ENCODE peak calls at places on chromosomes 16 and 17, in nine cellular contexts. Y is endothelial cell; Z is mesothelial cell of epicardium; M is RWPE1; S is ascending aorta; F is foreskin keratinocyte; J is H9; Q is body of pancreas; H is CD8-positive, alpha-beta T cell. I is an unnamed sample.

GRCh38 chr17:50107790-50108414 is 12.8 kb downstream of the PDK2 start:
- DNase-seq in Y (no peak), Z (no peak), M (peak; percentile 91), S (no peak), F (peak; percentile 87), J (no peak), Q (no peak), H (no peak), I (no peak)

GRCh38 chr16:48164907-48165715 is 9.3 kb upstream of the ABCC12 start:
- DNase-seq in Y (peak; percentile 85), Z (peak; percentile 81), M (peak; percentile 81), S (peak; percentile 84), F (peak; percentile 38), J (peak; percentile 87), Q (peak; percentile 73), H (peak; percentile 68), I (peak; percentile 88)

GRCh38 chr17:7579001-7579838 is at the start of gene CD68:
- DNase-seq in Y (no peak), Z (no peak), M (peak; percentile 90), S (peak; percentile 92), F (peak; percentile 92), J (peak; percentile 89), Q (peak; percentile 73), H (peak; percentile 49), I (peak; percentile 76)

GRCh38 chr17:65121916-65122821 is 15.0 kb upstream of the RGS9 start:
- DNase-seq in Y (no peak), Z (no peak), M (no peak), S (no peak), F (peak; percentile 42), J (no peak), Q (no peak), H (no peak), I (no peak)

GRCh38 chr16:68451656-68452055 is 3.3 kb upstream of the SMPD3 start:
- DNase-seq in Y (no peak), Z (no peak), M (no peak), S (no peak), F (no peak), J (no peak), Q (no peak), H (no peak), I (no peak)

GRCh38 chr17:18186271-18186982 is 2.8 kb downstream of the ALKBH5 start:
- DNase-seq in Y (no peak), Z (no peak), M (no peak), S (no peak), F (no peak), J (no peak), Q (no peak), H (no peak), I (no peak)

GRCh38 chr17:57773557-57773956 is 28.5 kb upstream of the CCDC182 start:
- DNase-seq in Y (no peak), Z (no peak), M (no peak), S (no peak), F (no peak), J (peak; percentile 8), Q (no peak), H (no peak), I (no peak)

GRCh38 chr17:80821546-80821945 is 170.1 kb upstream of the CHMP6 start:
- DNase-seq in Y (no peak), Z (no peak), M (no peak), S (peak; percentile 56), F (no peak), J (no peak), Q (no peak), H (no peak), I (no peak)

GRCh38 chr17:73307130-73307529 is 4.7 kb downstream of the CDC42EP4 start:
- DNase-seq in Y (no peak), Z (no peak), M (no peak), S (no peak), F (no peak), J (peak; percentile 23), Q (peak; percentile 84), H (no peak), I (peak; percentile 61)

GRCh38 chr16:72530434-72530833 is 358.5 kb upstream of the PMFBP1 start:
- DNase-seq in Y (no peak), Z (no peak), M (peak; percentile 26), S (no peak), F (peak; percentile 78), J (no peak), Q (no peak), H (no peak), I (no peak)

GRCh38 chr17:15920758-15921239 is 24.1 kb upstream of the ADORA2B start:
- DNase-seq in Y (no peak), Z (no peak), M (peak; percentile 65), S (no peak), F (peak; percentile 94), J (no peak), Q (no peak), H (no peak), I (peak; percentile 51)

GRCh38 chr17:47239663-47240374 is 13.8 kb upstream of the ITGB3 start:
- DNase-seq in Y (no peak), Z (no peak), M (peak; percentile 84), S (peak; percentile 98), F (peak; percentile 98), J (no peak), Q (peak; percentile 54), H (no peak), I (peak; percentile 89)

DNA sequence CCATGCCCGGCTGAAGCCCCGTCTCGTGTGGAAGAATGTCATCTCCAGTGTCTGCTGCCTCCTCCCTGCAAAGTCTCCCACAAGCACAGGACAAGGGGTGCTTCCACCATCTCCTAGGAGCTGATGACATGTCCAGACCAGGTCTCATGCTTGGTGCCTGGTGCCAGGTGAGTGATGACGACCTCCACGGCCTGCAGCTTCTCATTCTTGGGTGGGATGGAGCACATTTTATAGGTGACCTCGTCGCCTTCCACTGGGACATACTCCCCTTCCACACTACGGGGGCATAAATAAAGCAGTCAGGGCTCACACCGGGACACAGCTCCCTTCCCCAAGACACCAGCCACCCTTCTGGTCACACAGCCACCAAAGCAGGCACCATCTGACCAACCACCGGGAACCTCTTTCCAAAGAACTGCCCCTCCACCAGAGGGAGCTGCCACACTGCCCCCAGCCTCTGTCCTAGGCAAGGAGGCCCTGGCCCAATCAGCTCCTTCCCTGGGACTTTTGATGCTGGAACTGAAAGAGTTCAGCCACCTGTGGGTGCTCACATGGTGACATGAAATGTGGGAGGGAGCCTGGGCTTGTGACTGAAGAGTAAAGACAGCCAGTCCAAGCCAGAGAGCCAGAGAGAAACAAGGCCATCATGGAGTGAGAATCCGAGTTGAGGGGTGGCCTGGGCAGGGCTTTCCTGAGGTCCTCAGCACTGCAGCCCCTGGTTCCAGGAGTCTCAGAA is 13.6 kb downstream of the CARHSP1 start:
- DNase-seq in Y (no peak), Z (no peak), M (no peak), S (no peak), F (no peak), J (no peak), Q (no peak), H (no peak), I (peak; percentile 43)
- TF ChIP-seq CTCF in Y (no peak), Z (no peak), M (no peak), S (no peak), F (peak; percentile 50), J (peak; percentile 56), Q (no peak), H (no peak), I (peak; percentile 52)

DNA sequence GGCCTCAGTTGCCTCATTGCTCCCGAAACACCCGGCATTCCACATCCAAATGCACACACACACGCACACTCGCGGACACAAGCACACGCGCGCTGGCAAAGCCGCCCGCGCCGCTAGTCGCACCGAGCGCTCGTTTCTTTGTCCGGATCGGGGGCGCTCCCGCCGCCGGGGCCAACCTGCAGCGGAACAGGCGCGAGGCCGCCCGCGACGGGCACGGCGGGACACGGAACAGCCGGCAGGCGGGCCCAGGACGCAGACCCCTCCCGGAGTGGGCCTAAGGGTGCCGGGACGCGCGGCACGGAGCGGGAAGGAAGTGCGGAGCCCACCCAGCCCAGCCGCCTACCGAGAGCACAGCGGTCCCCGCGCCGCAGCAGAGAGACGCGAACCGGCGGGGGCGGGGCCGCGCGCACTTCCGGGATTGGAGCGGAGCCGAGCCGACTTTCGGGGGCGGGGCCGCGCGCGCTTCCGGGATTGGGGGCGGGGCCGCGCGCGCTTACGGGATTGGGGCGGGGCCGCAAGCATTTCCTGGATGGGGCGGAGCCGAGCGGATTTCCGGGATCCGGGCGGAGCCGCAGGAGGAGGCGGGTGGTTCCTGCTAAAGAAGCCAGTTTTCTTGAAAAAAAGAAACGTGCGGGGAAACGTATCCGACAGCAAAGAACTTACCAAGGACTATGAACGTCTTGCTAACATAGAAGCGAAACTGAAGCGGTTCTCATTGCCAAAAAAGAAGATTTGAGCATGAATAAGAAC is at the start of gene CYBC1:
- DNase-seq in Y (peak; percentile 97), Z (peak; percentile 96), M (peak; percentile 88), S (peak; percentile 96), F (peak; percentile 67), J (peak; percentile 96), Q (peak; percentile 95), H (peak; percentile 96), I (peak; percentile 94)
- TF ChIP-seq CTCF in Y (no peak), Z (no peak), M (no peak), S (no peak), F (peak; percentile 9), J (no peak), Q (no peak), H (no peak), I (no peak)

DNA sequence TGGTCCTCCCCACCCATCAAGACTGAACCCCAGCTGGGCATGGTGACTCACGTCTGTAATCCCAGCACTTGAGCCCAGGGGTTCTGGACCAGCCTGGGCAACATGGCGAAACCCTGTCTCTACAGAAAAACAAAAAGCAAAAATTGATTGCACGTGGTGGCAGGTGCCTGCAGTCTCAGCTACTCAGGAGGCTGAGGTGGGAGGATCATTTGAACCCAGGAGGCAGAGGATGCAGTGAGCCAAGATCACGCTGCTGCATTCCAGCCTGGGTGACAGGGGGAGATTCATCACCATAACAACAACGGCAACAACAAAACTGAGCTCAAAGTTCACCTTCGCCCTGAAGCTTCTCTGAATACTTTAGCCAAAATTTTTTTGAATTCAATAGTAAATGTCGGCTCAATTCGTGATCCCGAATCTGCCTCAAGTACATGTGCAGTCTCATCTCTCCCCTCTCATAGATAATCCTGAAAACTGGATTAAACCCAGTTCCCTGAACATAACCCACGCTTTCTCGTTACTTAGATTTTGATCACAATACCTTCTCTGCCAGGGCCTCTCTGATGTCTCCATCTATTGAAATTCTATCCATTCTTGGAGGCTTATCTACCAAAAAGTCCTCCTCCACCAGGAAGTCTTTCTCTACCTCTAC is 13.5 kb upstream of the MYH10 start:
- DNase-seq in Y (no peak), Z (no peak), M (no peak), S (no peak), F (no peak), J (peak; percentile 53), Q (no peak), H (no peak), I (no peak)
- TF ChIP-seq CTCF in Y (no peak), Z (no peak), M (no peak), S (no peak), F (no peak), J (no peak), Q (no peak), H (no peak), I (no peak)

DNA sequence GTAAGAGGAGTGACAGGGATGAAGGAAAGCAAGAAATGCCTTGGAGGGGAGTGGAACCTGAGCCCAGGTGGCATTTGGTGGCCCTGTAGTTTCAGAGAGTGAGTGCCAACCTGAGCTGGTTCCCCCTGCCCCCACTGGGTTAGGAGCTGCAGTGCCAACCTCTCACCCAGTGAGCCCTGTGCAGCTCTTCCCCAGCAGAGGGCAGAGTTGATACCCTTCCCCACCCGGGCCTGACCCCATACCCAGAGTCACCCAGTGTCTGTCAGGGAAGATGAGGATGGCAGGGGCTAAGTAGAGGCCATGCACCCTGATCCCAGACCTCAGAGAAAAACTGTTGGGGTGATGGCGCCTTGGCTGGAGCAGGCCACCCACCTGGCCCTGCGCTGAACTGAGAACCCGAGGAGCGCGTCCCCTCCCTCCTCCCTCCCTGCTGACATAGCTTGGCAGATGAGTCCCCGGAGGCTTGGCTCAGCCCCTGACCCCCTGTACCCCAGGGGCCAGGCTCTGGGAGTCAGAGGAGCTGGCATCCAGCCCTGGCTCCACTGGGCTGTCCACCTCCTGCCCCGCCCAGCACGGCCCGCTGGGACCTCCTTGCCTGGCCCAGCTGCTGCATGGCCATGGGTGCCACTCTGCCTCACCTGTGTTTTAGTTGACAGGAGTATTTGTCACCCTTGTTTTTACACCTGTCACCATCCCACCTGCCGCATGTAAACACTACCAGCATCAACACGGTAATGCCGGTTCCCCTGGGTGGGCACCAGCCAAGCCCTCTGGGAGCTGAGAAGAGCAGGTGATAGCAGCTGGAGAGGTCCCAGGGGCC is 113.9 kb downstream of the AMFR start:
- DNase-seq in Y (no peak), Z (no peak), M (no peak), S (no peak), F (no peak), J (no peak), Q (no peak), H (no peak), I (no peak)
- TF ChIP-seq CTCF in Y (no peak), Z (no peak), M (no peak), S (no peak), F (peak; percentile 41), J (peak; percentile 65), Q (no peak), H (no peak), I (no peak)